ENCODE peak calls at places on chromosomes 12 and 14, in ten cellular contexts. Y, Q, W, U, Z, N, O, S, K and T are unnamed samples.

GRCh38 chr14:57979376-57980048 is 113.6 kb upstream of the SLC35F4 start:
- DNase-seq in U (no peak), Z (no peak), W (no peak), S (no peak), Y (no peak), N (no peak), O (no peak), K (no peak), Q (no peak), T (no peak)

GRCh38 chr12:1171657-1172056 is 180.6 kb downstream of the ERC1 start:
- DNase-seq in Z (no peak), O (peak), Q (no peak), N (peak), W (no peak), K (no peak), U (no peak), S (peak), Y (no peak), T (no peak)

GRCh38 chr14:23066855-23067744 is 9.8 kb upstream of the CDH24 start:
- DNase-seq in W (peak), O (no peak), K (no peak), Q (no peak), N (no peak), Y (no peak), S (no peak), U (no peak), Z (no peak), T (no peak)

GRCh38 chr12:53174881-53175491 is 5.5 kb upstream of the ZNF740 start:
- DNase-seq in K (peak), S (peak), N (peak), O (peak), U (no peak), Y (peak), W (peak), Q (no peak), Z (no peak), T (no peak)

GRCh38 chr14:85634205-85634604 is 104.3 kb downstream of the FLRT2 start:
- DNase-seq in S (no peak), Y (no peak), N (peak), O (no peak), K (peak), Z (no peak), U (no peak), Q (no peak), W (no peak), T (no peak)

GRCh38 chr12:75951399-75952228 is 80.0 kb downstream of the PHLDA1 start:
- DNase-seq in N (peak), Q (no peak), O (no peak), Y (no peak), S (no peak), W (no peak), Z (no peak), K (no peak), U (no peak), T (no peak)

GRCh38 chr12:6465467-6466183 is 4.9 kb downstream of the VAMP1 start:
- DNase-seq in N (peak), W (peak), Q (no peak), Z (no peak), U (no peak), S (peak), Y (no peak), O (peak), K (peak), T (peak)

GRCh38 chr12:562634-563033 is 100.6 kb downstream of the NINJ2 start:
- DNase-seq in Q (no peak), N (no peak), K (no peak), Y (no peak), S (no peak), Z (no peak), U (no peak), O (no peak), W (no peak), T (no peak)

GRCh38 chr12:15550778-15551177 is 228.5 kb downstream of the PTPRO start:
- DNase-seq in S (no peak), K (no peak), Z (no peak), Q (no peak), Y (no peak), O (no peak), U (no peak), W (no peak), N (no peak), T (no peak)

GRCh38 chr12:126474703-126475102 is 1409.5 kb downstream of the AACS start:
- DNase-seq in Z (no peak), Q (no peak), Y (no peak), N (peak), S (no peak), K (no peak), O (no peak), W (no peak), U (no peak), T (no peak)

GRCh38 chr12:109116611-109116949 is 193 bp downstream of the ACACB start:
- DNase-seq in S (no peak), W (no peak), U (no peak), K (no peak), Y (no peak), N (no peak), Q (no peak), Z (no peak), O (no peak), T (no peak)

GRCh38 chr12:116303076-116303465 is 25.6 kb upstream of the MED13L start:
- DNase-seq in Z (no peak), K (no peak), W (no peak), Q (no peak), Y (no peak), O (no peak), U (no peak), S (no peak), N (no peak), T (no peak)

GRCh38 chr14:95507701-95508103 is 8.7 kb downstream of the SYNE3 start:
- DNase-seq in Z (no peak), O (no peak), Q (no peak), K (peak), S (peak), N (peak), U (no peak), W (no peak), Y (no peak), T (no peak)

GRCh38 chr12:56772625-56773024 is 9.5 kb downstream of the HSD17B6 start:
- DNase-seq in S (no peak), O (no peak), W (no peak), K (no peak), Q (no peak), N (no peak), Y (no peak), U (no peak), Z (no peak), T (no peak)

GRCh38 chr12:120265483-120266179 is at the start of gene PXN:
- DNase-seq in S (no peak), Z (peak), O (peak), Q (peak), U (peak), W (peak), K (peak), Y (peak), N (peak), T (peak)

GRCh38 chr12:18120899-18121298 is 30.9 kb upstream of the RERGL start:
- DNase-seq in N (no peak), W (no peak), Y (no peak), S (no peak), Z (no peak), K (no peak), O (no peak), U (no peak), Q (no peak), T (no peak)

GRCh38 chr14:102215071-102215470 is 75.4 kb downstream of the WDR20 start:
- DNase-seq in N (no peak), U (no peak), Q (no peak), Y (no peak), W (peak), O (no peak), S (peak), K (no peak), Z (no peak), T (peak)

GRCh38 chr14:31024577-31025334 is 693 bp upstream of the AP4S1 start:
- DNase-seq in S (peak), Q (no peak), W (no peak), K (no peak), Z (no peak), N (peak), U (no peak), Y (no peak), O (no peak), T (no peak)

GRCh38 chr14:102417646-102418045 is 54.9 kb downstream of the TECPR2 start:
- DNase-seq in Z (no peak), Y (no peak), U (no peak), W (no peak), Q (no peak), O (no peak), S (no peak), N (no peak), K (no peak), T (no peak)

GRCh38 chr14:105881021-105881930 is 354.9 kb downstream of the TMEM121 start:
- DNase-seq in N (no peak), O (no peak), Z (no peak), K (no peak), U (no peak), Q (no peak), Y (peak), W (no peak), S (no peak), T (no peak)

GRCh38 chr12:79086546-79086945 is 222.0 kb downstream of the SYT1 start:
- DNase-seq in N (peak), O (no peak), S (no peak), Q (no peak), U (no peak), W (no peak), Y (no peak), Z (no peak), K (no peak), T (no peak)

GRCh38 chr12:92955997-92956663 is 27.0 kb upstream of the EEA1 start:
- DNase-seq in W (no peak), Q (no peak), K (peak), U (no peak), Z (no peak), S (peak), N (peak), O (no peak), Y (no peak), T (no peak)

GRCh38 chr12:110819150-110819549 is 27.6 kb upstream of the CCDC63 start:
- DNase-seq in U (no peak), S (no peak), W (no peak), Q (no peak), O (no peak), Y (no peak), N (no peak), Z (no peak), K (no peak), T (no peak)

GRCh38 chr14:91249841-91250616 is 5.5 kb upstream of the GPR68 start:
- DNase-seq in W (peak), N (peak), U (no peak), Y (peak), O (peak), Z (no peak), S (peak), Q (no peak), K (peak), T (no peak)

GRCh38 chr12:50066402-50066801 is 9.0 kb downstream of the ASIC1 start:
- DNase-seq in S (peak), U (no peak), Z (no peak), N (peak), Q (no peak), Y (no peak), K (peak), O (no peak), W (peak), T (no peak)

GRCh38 chr14:32259368-32260013 is 56.4 kb upstream of the RNU6-8 start:
- DNase-seq in Z (no peak), Q (no peak), W (peak), Y (peak), N (peak), K (peak), O (no peak), U (no peak), S (peak), T (no peak)

GRCh38 chr12:105453306-105453705 is 122.8 kb downstream of the C12orf75 start:
- DNase-seq in W (no peak), U (no peak), N (no peak), O (no peak), S (no peak), Y (no peak), K (no peak), Z (no peak), Q (no peak), T (no peak)

GRCh38 chr14:74562515-74563232 is 49.4 kb downstream of the LTBP2 start:
- DNase-seq in Z (no peak), W (peak), O (no peak), U (no peak), Y (no peak), K (no peak), N (no peak), S (no peak), Q (no peak), T (no peak)

GRCh38 chr12:76611533-76611932 is 52.0 kb upstream of the OSBPL8 start:
- DNase-seq in W (no peak), O (no peak), N (peak), S (peak), U (no peak), Q (no peak), Z (no peak), K (peak), Y (no peak), T (no peak)

GRCh38 chr12:119180380-119181040 is 1.8 kb downstream of the HSPB8 start:
- DNase-seq in Y (no peak), U (no peak), Z (no peak), W (no peak), K (peak), O (no peak), N (peak), Q (no peak), S (peak), T (no peak)

GRCh38 chr12:132433641-132434395 is 56.1 kb upstream of the FBRSL1 start:
- DNase-seq in Q (no peak), K (no peak), Z (no peak), N (no peak), U (no peak), W (peak), O (no peak), Y (no peak), S (no peak), T (no peak)

GRCh38 chr14:72822946-72823611 is 70.8 kb downstream of the DPF3 start:
- DNase-seq in Z (no peak), U (no peak), Y (no peak), N (peak), K (no peak), S (no peak), O (no peak), W (no peak), Q (no peak), T (no peak)